ENCODE peak calls at places on chromosomes 5 and 9, in four cellular contexts. S, Z, X and P are unnamed samples.

GRCh38 chr5:168653611-168654010 is 74.4 kb upstream of the PANK3 start:
- DNase-seq in S (no peak), Z (no peak), X (no peak), P (no peak)

GRCh38 chr9:89792189-89793123 is 187.6 kb downstream of the GADD45G start:
- DNase-seq in S (no peak), Z (no peak), X (no peak), P (no peak)

GRCh38 chr9:107243757-107244156 is 39.3 kb upstream of the RAD23B start:
- DNase-seq in S (no peak), Z (no peak), X (no peak), P (peak)

GRCh38 chr9:136686794-136687711 is at the start of gene AGPAT2:
- DNase-seq in S (peak), Z (no peak), X (peak), P (no peak)

GRCh38 chr5:40486437-40487270 is 193.1 kb upstream of the PTGER4 start:
- DNase-seq in S (no peak), Z (no peak), X (no peak), P (peak)

GRCh38 chr5:91277093-91277626 is 106.0 kb downstream of the ARRDC3 start:
- DNase-seq in S (no peak), Z (no peak), X (no peak), P (no peak)

GRCh38 chr9:134936021-134936761 is 18.5 kb upstream of the FCN1 start:
- DNase-seq in S (no peak), Z (no peak), X (no peak), P (no peak)

GRCh38 chr9:117782931-117783788 is 79.0 kb downstream of the TLR4 start:
- DNase-seq in S (peak), Z (peak), X (peak), P (peak)

GRCh38 chr5:78560000-78560399 is 88.6 kb downstream of the LHFPL2 start:
- DNase-seq in S (no peak), Z (no peak), X (no peak), P (no peak)

GRCh38 chr9:109212768-109213167 is 45.7 kb upstream of the FRRS1L start:
- DNase-seq in S (no peak), Z (no peak), X (no peak), P (no peak)

GRCh38 chr9:4290427-4290837 is 9.4 kb downstream of the GLIS3 start:
- DNase-seq in S (no peak), Z (no peak), X (no peak), P (no peak)

GRCh38 chr9:120412425-120412951 is 167.5 kb downstream of the CDK5RAP2 start:
- DNase-seq in S (no peak), Z (peak), X (no peak), P (no peak)

GRCh38 chr5:68032240-68032762 is 183.3 kb upstream of the PIK3R1 start:
- DNase-seq in S (no peak), Z (no peak), X (no peak), P (no peak)

GRCh38 chr5:10272053-10272869 is 22.2 kb downstream of the CCT5 start:
- DNase-seq in S (no peak), Z (no peak), X (no peak), P (no peak)

GRCh38 chr5:97762483-97762882 is 579.4 kb upstream of the RIOK2 start:
- DNase-seq in S (no peak), Z (no peak), X (no peak), P (no peak)

GRCh38 chr5:159987031-159987674 is 21.8 kb upstream of the TTC1 start:
- DNase-seq in S (peak), Z (no peak), X (peak), P (no peak)

GRCh38 chr9:76371901-76372300 is 22.3 kb downstream of the RFK start:
- DNase-seq in S (no peak), Z (no peak), X (no peak), P (peak)

GRCh38 chr9:127199001-127199791 is 65.4 kb upstream of the GARNL3 start:
- DNase-seq in S (peak), Z (no peak), X (peak), P (no peak)

GRCh38 chr9:120807607-120808379 is 14.6 kb upstream of the FBXW2 start:
- DNase-seq in S (no peak), Z (no peak), X (no peak), P (no peak)

GRCh38 chr9:4887556-4887955 is 94.8 kb downstream of the RCL1 start:
- DNase-seq in S (no peak), Z (peak), X (peak), P (peak)

GRCh38 chr9:113579270-113580040 is 115.9 kb downstream of the RGS3 start:
- DNase-seq in S (no peak), Z (no peak), X (no peak), P (no peak)

GRCh38 chr9:110952018-110952864 is 86.0 kb downstream of the LPAR1 start:
- DNase-seq in S (no peak), Z (no peak), X (no peak), P (no peak)

GRCh38 chr5:19795218-19795617 is 192.8 kb downstream of the CDH18 start:
- DNase-seq in S (no peak), Z (no peak), X (no peak), P (no peak)

GRCh38 chr5:157196045-157196444 is 15.4 kb downstream of the ITK start:
- DNase-seq in S (no peak), Z (no peak), X (no peak), P (no peak)

GRCh38 chr5:146426853-146427618 is 20.1 kb upstream of the TCERG1 start:
- DNase-seq in S (no peak), Z (no peak), X (no peak), P (no peak)

GRCh38 chr5:124735169-124735858 is 11.1 kb downstream of the ZNF608 start:
- DNase-seq in S (no peak), Z (peak), X (no peak), P (no peak)

GRCh38 chr9:113654605-113655193 is 191.2 kb downstream of the RGS3 start:
- DNase-seq in S (peak), Z (no peak), X (peak), P (no peak)

GRCh38 chr5:81848368-81848767 is 97.5 kb upstream of the SSBP2 start:
- DNase-seq in S (no peak), Z (no peak), X (no peak), P (no peak)

GRCh38 chr9:106707722-106708121 is 155.2 kb upstream of the ZNF462 start:
- DNase-seq in S (no peak), Z (no peak), X (no peak), P (no peak)

DNA sequence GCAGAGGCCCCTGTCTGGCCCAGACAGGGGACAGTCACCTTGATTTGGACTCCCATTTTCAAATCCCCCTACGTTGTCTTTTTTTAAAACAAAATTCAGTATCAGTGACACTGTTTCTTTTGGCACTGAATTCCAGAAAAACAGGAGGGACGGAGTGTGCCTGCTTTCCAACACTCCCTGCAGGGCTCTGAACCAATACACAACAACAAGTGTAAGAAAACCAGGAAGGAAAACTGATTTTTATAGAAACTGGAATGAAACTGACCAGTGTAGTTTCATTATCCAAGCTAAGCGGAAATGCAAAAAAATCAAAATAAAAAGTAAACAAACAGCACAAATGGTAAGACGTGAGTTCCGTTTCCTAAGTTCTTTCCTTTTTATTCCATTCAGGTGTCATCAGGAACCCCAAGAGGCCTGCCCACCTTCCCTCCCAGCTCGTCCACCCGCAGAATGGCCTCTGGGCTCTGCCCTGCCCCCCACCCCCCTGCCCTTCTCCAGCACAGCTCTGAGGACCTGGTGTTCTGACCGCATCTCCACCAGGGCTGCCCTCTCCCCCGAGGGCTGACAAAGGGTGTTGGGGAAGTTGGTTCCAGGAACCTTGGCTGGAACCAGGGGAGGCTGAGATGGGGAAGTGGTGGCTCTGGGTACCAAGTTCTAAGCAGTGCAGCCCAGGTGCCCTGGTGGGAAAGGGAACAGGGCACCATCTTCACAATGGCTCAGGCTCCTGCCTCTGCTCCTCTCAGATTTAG is 73.6 kb downstream of the PSD2 start:
- DNase-seq in S (no peak), Z (no peak), X (no peak), P (no peak)
- H3K4me3 ChIP-seq in S (peak), Z (no peak), X (no peak), P (no peak)

DNA sequence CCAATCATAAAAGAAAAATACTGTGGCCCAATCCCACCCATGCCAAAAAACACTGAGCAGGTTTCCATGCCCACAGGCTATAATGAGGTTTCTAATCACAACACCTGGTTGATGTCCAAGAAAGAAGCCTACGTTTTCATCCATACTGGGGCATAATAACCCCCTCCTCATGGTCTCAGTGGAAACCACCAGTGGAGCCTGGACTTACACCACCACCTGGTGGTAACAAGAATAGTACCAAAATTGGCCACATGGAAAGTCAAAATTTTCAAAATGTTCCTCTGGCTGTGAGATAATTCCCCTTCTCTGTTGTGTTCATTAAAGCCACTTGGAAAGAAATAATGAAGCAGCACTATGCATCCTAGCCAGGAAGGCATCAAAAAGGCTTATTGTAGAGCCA is 687.3 kb upstream of the ST8SIA4 start:
- DNase-seq in S (no peak), Z (no peak), X (no peak), P (no peak)
- TF ChIP-seq CTCF in S (no peak), Z (peak), X (peak), P (peak)

GRCh38 chr5:14439087-14439841 is 142.3 kb upstream of the OTULINL start:
- DNase-seq in S (no peak), Z (no peak), X (no peak), P (no peak)
- H3K4me3 ChIP-seq in S (no peak), Z (no peak), X (no peak), P (no peak)

GRCh38 chr5:105506692-105507277 is 1944.2 kb upstream of the NUDT12 start:
- DNase-seq in S (no peak), Z (no peak), X (no peak), P (no peak)
- TF ChIP-seq CTCF in S (peak), Z (no peak), X (peak), P (peak)

GRCh38 chr5:180608572-180609310 is 17.4 kb upstream of the SCGB3A1 start:
- DNase-seq in S (no peak), Z (no peak), X (no peak), P (no peak)
- H3K4me3 ChIP-seq in S (no peak), Z (no peak), X (no peak), P (no peak)

GRCh38 chr9:16593746-16594145 is 276.7 kb downstream of the BNC2 start:
- DNase-seq in S (no peak), Z (no peak), X (no peak), P (no peak)
- TF ChIP-seq CTCF in S (no peak), Z (no peak), X (no peak), P (no peak)

GRCh38 chr5:119289413-119289812 is 66.4 kb upstream of the TNFAIP8 start:
- DNase-seq in S (no peak), Z (no peak), X (no peak), P (no peak)

GRCh38 chr5:119286516-119287488 is 69.0 kb upstream of the TNFAIP8 start:
- DNase-seq in S (no peak), Z (no peak), X (no peak), P (no peak)

GRCh38 chr5:119288364-119289047 is 67.3 kb upstream of the TNFAIP8 start:
- DNase-seq in S (no peak), Z (peak), X (no peak), P (no peak)

GRCh38 chr5:119285070-119285916 is 70.5 kb upstream of the TNFAIP8 start:
- DNase-seq in S (no peak), Z (no peak), X (no peak), P (no peak)

DNA sequence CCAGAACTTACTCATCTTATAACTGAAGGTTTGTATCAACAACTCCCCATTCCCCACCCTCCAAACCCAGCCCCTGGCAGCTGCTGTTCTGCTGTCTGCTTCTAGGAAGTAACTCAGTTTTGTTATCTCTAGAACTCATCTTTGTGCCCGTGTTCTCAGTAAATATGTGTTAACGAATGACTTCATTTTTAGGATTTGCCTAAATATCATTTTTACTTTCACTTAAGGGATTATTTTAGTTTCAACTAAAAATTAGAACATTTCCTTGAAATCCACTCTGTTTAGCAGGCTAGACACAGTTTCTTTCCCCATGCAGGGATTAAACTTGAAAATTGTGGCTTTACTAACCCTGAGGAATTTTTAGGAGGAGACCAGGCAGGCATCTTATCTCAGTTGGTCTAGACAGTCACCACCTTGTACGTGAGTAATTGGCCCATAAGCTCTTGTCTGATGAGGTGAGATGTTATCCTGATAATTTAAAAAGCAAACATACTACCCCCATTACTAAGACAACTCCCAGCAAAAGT is 68.2 kb upstream of the TNFAIP8 start:
- DNase-seq in S (no peak), Z (no peak), X (no peak), P (no peak)
- H3K4me3 ChIP-seq in S (no peak), Z (no peak), X (no peak), P (no peak)

GRCh38 chr5:138539791-138540190 is 3.2 kb downstream of the ETF1 start:
- DNase-seq in S (no peak), Z (no peak), X (no peak), P (no peak)

GRCh38 chr5:138536215-138536614 is 6.8 kb downstream of the ETF1 start:
- DNase-seq in S (no peak), Z (no peak), X (no peak), P (no peak)

GRCh38 chr5:138538943-138539627 is 4.0 kb downstream of the ETF1 start:
- DNase-seq in S (no peak), Z (no peak), X (no peak), P (no peak)

GRCh38 chr5:138533973-138534941 is 8.8 kb downstream of the ETF1 start:
- DNase-seq in S (no peak), Z (no peak), X (no peak), P (no peak)

GRCh38 chr5:138536665-138537315 is 6.2 kb downstream of the ETF1 start:
- DNase-seq in S (no peak), Z (no peak), X (no peak), P (no peak)
- TF ChIP-seq CTCF in S (no peak), Z (peak), X (peak), P (peak)

DNA sequence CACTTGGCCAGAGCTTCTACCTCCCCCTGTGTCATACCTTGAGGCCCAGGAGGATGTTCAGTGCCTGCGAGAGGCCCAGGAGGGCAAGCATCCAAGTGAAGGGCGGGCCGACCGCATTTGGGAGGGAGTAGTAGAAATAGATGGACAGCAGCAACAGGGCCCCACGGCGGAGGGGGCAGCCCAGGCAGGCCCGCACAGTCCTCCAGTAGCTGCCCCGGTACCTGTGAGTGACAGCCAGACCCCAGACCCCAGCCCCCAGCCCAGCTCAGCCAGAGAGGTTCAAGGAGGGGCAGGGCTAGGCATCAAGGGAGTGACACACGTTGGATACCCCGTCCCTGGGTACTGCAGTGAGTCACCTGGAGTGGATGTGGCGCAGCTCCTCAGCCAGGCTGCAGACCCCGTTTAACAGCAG is 1.4 kb downstream of the STING1 start:
- DNase-seq in S (no peak), Z (no peak), X (peak), P (no peak)
- H3K4me3 ChIP-seq in S (peak), Z (peak), X (peak), P (no peak)

GRCh38 chr9:35490155-35490909 is 421 bp downstream of the RUSC2 start:
- DNase-seq in S (peak), Z (no peak), X (no peak), P (no peak)

GRCh38 chr9:35488566-35489312 is 1.2 kb upstream of the RUSC2 start:
- DNase-seq in S (no peak), Z (no peak), X (no peak), P (no peak)

GRCh38 chr9:35490910-35491465 is 1.1 kb downstream of the RUSC2 start:
- DNase-seq in S (no peak), Z (no peak), X (no peak), P (no peak)

GRCh38 chr9:35488019-35488418 is 1.9 kb upstream of the RUSC2 start:
- DNase-seq in S (no peak), Z (no peak), X (no peak), P (no peak)

DNA sequence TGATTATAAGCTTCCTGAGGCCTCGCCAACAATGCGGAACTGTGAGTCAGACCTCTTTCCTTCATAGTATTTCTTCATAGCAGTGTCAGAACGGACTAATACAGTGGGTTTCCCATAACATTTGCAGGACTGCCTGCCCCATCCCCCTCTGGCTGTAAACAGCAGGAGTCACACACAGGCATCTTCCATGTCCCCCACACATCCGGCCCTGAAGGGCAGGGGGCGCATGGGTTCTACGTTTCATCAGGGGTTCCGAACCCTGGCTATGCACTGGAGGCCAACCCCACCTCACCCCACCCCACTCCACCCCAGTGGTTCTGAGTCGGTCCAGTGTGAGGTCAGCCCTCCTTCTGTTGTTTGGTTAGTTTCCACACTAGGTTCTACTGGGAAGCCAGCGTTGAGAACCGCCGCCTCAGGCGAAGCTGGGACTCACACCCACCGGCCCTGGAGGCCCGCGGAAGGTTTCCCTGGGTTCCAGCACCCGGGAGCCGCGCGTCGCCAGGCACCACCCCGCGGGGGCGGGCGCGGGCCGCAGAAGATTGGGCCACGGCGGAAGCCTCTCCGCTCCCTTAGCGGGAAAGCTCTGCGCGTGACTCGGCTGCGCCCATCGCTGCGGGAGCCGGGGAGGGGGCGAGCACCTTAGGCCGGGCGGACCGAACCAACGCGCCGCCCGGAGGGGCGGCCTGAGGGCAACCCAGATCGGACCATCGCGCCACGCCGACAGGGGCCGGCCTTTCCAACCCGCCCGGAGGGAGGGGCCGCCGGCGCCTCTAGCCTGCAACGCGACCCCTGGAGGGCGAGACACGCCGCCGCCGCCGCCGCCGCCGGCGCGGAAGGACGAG is at the start of gene RUSC2:
- DNase-seq in S (peak), Z (peak), X (peak), P (no peak)
- TF ChIP-seq CTCF in S (peak), Z (peak), X (peak), P (peak)